ENCODE peak calls at places on chromosome 10, in seven cellular contexts. E, N, V, A, M, Y and L are unnamed samples.

GRCh38 chr10:5961405-5962100 is 15.8 kb downstream of the IL15RA start:
- DNase-seq in V (no peak), M (no peak), E (no peak), Y (no peak), A (no peak), N (no peak), L (no peak)

GRCh38 chr10:120607016-120607709 is 150.1 kb downstream of the PLPP4 start:
- DNase-seq in E (no peak), A (no peak), Y (no peak), V (no peak), M (no peak), N (no peak), L (no peak)

GRCh38 chr10:76115131-76115470 is 683.7 kb downstream of the LRMDA start:
- DNase-seq in A (no peak), V (no peak), E (no peak), M (no peak), Y (no peak), N (no peak), L (no peak)

GRCh38 chr10:57657164-57657765 is 610.4 kb downstream of the IPMK start:
- DNase-seq in V (no peak), N (peak; percentile 53), M (peak; percentile 49), A (peak; percentile 76), Y (peak; percentile 47), E (peak; percentile 13), L (peak; percentile 83)

GRCh38 chr10:107577226-107577625 is 412.7 kb upstream of the SORCS1 start:
- DNase-seq in N (no peak), V (no peak), Y (no peak), A (no peak), E (no peak), M (no peak), L (no peak)

GRCh38 chr10:100748251-100749058 is 3.1 kb downstream of the PAX2 start:
- DNase-seq in N (no peak), Y (peak; percentile 61), A (peak; percentile 72), M (no peak), V (no peak), E (no peak), L (no peak)

GRCh38 chr10:77346031-77346430 is 291.6 kb downstream of the KCNMA1 start:
- DNase-seq in Y (no peak), N (no peak), M (no peak), E (no peak), V (no peak), A (no peak), L (no peak)

GRCh38 chr10:17227367-17228080 is 517 bp upstream of the VIM start:
- DNase-seq in A (no peak), N (no peak), M (no peak), Y (peak; percentile 50), E (no peak), V (peak; percentile 63), L (no peak)

GRCh38 chr10:130491698-130492050 is 355.5 kb downstream of the GLRX3 start:
- DNase-seq in N (no peak), A (no peak), M (no peak), Y (no peak), E (no peak), V (no peak), L (peak; percentile 65)

GRCh38 chr10:50334273-50334672 is 83.0 kb upstream of the ASAH2 start:
- DNase-seq in M (no peak), V (no peak), E (no peak), Y (no peak), A (no peak), N (no peak), L (no peak)

GRCh38 chr10:14945097-14945496 is 8.8 kb downstream of the DCLRE1C start:
- DNase-seq in Y (no peak), N (no peak), A (no peak), E (no peak), M (no peak), V (no peak), L (no peak)

GRCh38 chr10:112821042-112821441 is 129.0 kb upstream of the TCF7L2 start:
- DNase-seq in E (no peak), N (no peak), V (no peak), M (no peak), A (no peak), Y (no peak), L (no peak)

GRCh38 chr10:80261316-80262030 is 28.0 kb downstream of the MAT1A start:
- DNase-seq in Y (no peak), M (no peak), A (no peak), V (no peak), N (peak; percentile 56), E (no peak), L (no peak)

DNA sequence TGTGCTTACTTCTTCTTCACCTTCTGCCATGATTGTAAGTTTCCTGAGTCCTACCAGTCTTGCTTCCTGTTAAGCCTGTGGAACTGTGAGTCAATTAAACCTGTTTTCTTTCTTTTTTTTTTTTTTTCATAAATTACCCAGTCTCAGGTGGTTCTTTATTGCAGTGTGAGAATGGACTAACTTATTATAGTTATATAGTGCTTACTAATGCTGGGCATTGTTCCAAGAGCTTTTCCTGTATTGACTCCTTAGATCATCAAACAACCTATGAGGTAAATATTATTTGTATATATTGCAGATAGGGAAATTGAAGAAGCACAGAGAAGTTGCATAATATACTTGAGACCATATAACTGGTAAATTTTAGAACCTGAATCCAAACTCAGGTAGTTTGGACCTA is 98.1 kb downstream of the MBL2 start:
- DNase-seq in E (no peak), M (no peak), A (no peak), V (no peak), Y (no peak), N (no peak), L (no peak)
- TF ChIP-seq JUND in E (no peak), M (no peak), A (no peak), V (no peak), Y (no peak), N (no peak), L (no peak)

GRCh38 chr10:124941823-124942222 is at the start of gene ZRANB1:
- DNase-seq in Y (no peak), M (no peak), E (no peak), N (no peak), A (no peak), V (no peak), L (no peak)

GRCh38 chr10:124946945-124947344 is 5.0 kb downstream of the ZRANB1 start:
- DNase-seq in V (no peak), M (peak; percentile 4), A (no peak), Y (no peak), N (no peak), E (no peak), L (no peak)

GRCh38 chr10:124944982-124945381 is 3.1 kb downstream of the ZRANB1 start:
- DNase-seq in N (no peak), E (no peak), A (no peak), M (peak; percentile 1), Y (no peak), V (no peak), L (no peak)

GRCh38 chr10:124942317-124943169 is 620 bp downstream of the ZRANB1 start:
- DNase-seq in Y (no peak), V (no peak), N (no peak), A (no peak), E (no peak), M (peak; percentile 0), L (no peak)

GRCh38 chr10:124943301-124944092 is 1.6 kb downstream of the ZRANB1 start:
- DNase-seq in N (no peak), V (no peak), M (peak; percentile 0), A (no peak), E (peak; percentile 7), Y (no peak), L (no peak)
- TF ChIP-seq JUND in N (no peak), V (no peak), M (no peak), A (no peak), E (no peak), Y (no peak), L (no peak)

GRCh38 chr10:102919237-102919959 is 1.3 kb downstream of the CNNM2 start:
- DNase-seq in Y (peak; percentile 38), N (peak; percentile 18), V (no peak), A (peak; percentile 66), E (no peak), M (no peak), L (no peak)
- TF ChIP-seq JUND in Y (no peak), N (no peak), V (no peak), A (no peak), E (no peak), M (no peak), L (no peak)

GRCh38 chr10:94320285-94320914 is 42.3 kb downstream of the NOC3L start:
- DNase-seq in A (peak; percentile 83), N (peak; percentile 53), E (peak; percentile 40), V (no peak), M (peak; percentile 46), Y (peak; percentile 43), L (peak; percentile 81)
- TF ChIP-seq JUND in A (no peak), N (no peak), E (no peak), V (no peak), M (no peak), Y (no peak), L (no peak)

GRCh38 chr10:61024801-61025201 is 80.8 kb upstream of the RHOBTB1 start:
- DNase-seq in E (no peak), V (no peak), A (no peak), Y (peak; percentile 39), M (peak; percentile 44), N (peak; percentile 31), L (no peak)
- TF ChIP-seq JUND in E (no peak), V (no peak), A (peak; percentile 7), Y (no peak), M (no peak), N (no peak), L (no peak)